ENCODE peak calls at places on chromosomes 5 and 9, in nine cellular contexts. V, G, E, J, Q, N, C, R and T are unnamed samples.

GRCh38 chr5:66814146-66814991 is 218.2 kb downstream of the MAST4 start:
- DNase-seq in V (peak; percentile 60), G (no peak), E (no peak), J (no peak), Q (no peak), N (peak; percentile 63), C (peak; percentile 33), R (no peak), T (peak; percentile 46)

GRCh38 chr5:128825826-128826225 is 139.5 kb upstream of the SLC27A6 start:
- DNase-seq in V (no peak), G (no peak), E (no peak), J (no peak), Q (no peak), N (peak; percentile 17), C (no peak), R (no peak), T (no peak)

GRCh38 chr9:133880851-133881634 is 111.1 kb downstream of the VAV2 start:
- DNase-seq in V (no peak), G (no peak), E (no peak), J (no peak), Q (no peak), N (peak; percentile 29), C (peak; percentile 33), R (no peak), T (no peak)

GRCh38 chr5:458547-459353 is 15.8 kb downstream of the EXOC3 start:
- DNase-seq in V (peak; percentile 40), G (no peak), E (no peak), J (peak; percentile 38), Q (no peak), N (peak; percentile 65), C (no peak), R (no peak), T (no peak)

GRCh38 chr9:82488319-82488701 is 499.7 kb downstream of the SPATA31D1 start:
- DNase-seq in V (no peak), G (no peak), E (no peak), J (no peak), Q (no peak), N (no peak), C (peak; percentile 55), R (peak; percentile 41), T (no peak)

GRCh38 chr9:73037613-73038012 is 84.8 kb upstream of the ALDH1A1 start:
- DNase-seq in V (no peak), G (no peak), E (no peak), J (no peak), Q (no peak), N (no peak), C (no peak), R (no peak), T (no peak)

GRCh38 chr5:128516978-128517377 is 21.1 kb downstream of the FBN2 start:
- DNase-seq in V (no peak), G (no peak), E (no peak), J (no peak), Q (no peak), N (no peak), C (no peak), R (no peak), T (no peak)

GRCh38 chr5:124824637-124825158 is 78.3 kb upstream of the ZNF608 start:
- DNase-seq in V (no peak), G (no peak), E (no peak), J (no peak), Q (no peak), N (peak; percentile 85), C (peak; percentile 24), R (no peak), T (no peak)

GRCh38 chr9:113373255-113373654 is 3.5 kb downstream of the HDHD3 start:
- DNase-seq in V (no peak), G (no peak), E (no peak), J (no peak), Q (no peak), N (no peak), C (no peak), R (no peak), T (no peak)

GRCh38 chr5:14458414-14458813 is 123.2 kb upstream of the OTULINL start:
- DNase-seq in V (no peak), G (no peak), E (no peak), J (no peak), Q (no peak), N (no peak), C (peak; percentile 44), R (no peak), T (no peak)

GRCh38 chr9:93588641-93589609 is 12.5 kb downstream of the PHF2 start:
- DNase-seq in V (no peak), G (no peak), E (no peak), J (no peak), Q (no peak), N (peak; percentile 47), C (no peak), R (no peak), T (no peak)

GRCh38 chr9:70079364-70080103 is 35.9 kb downstream of the MAMDC2 start:
- DNase-seq in V (no peak), G (peak; percentile 56), E (no peak), J (no peak), Q (no peak), N (peak; percentile 53), C (peak; percentile 86), R (no peak), T (peak; percentile 25)

GRCh38 chr5:144284036-144284435 is 113.4 kb downstream of the KCTD16 start:
- DNase-seq in V (no peak), G (no peak), E (no peak), J (no peak), Q (no peak), N (no peak), C (no peak), R (no peak), T (no peak)

GRCh38 chr5:58946232-58946631 is 363.4 kb downstream of the RAB3C start:
- DNase-seq in V (no peak), G (no peak), E (no peak), J (no peak), Q (no peak), N (no peak), C (no peak), R (no peak), T (no peak)

GRCh38 chr9:92947268-92948031 is at the start of gene FGD3:
- DNase-seq in V (no peak), G (no peak), E (no peak), J (no peak), Q (no peak), N (no peak), C (peak; percentile 44), R (peak; percentile 43), T (no peak)

GRCh38 chr5:143985832-143986485 is 174.0 kb downstream of the HMHB1 start:
- DNase-seq in V (no peak), G (no peak), E (no peak), J (no peak), Q (no peak), N (peak; percentile 79), C (no peak), R (no peak), T (no peak)

GRCh38 chr9:135402048-135402738 is 77.4 kb upstream of the PPP1R26 start:
- DNase-seq in V (no peak), G (no peak), E (no peak), J (no peak), Q (no peak), N (no peak), C (no peak), R (no peak), T (no peak)

GRCh38 chr9:78296893-78297671 is at the start of gene PSAT1:
- DNase-seq in V (peak; percentile 92), G (peak; percentile 81), E (peak; percentile 83), J (peak; percentile 93), Q (peak; percentile 81), N (peak; percentile 98), C (peak; percentile 94), R (peak; percentile 91), T (peak; percentile 92)
- TF ChIP-seq POLR2A in V (no peak), G (no peak), E (no peak), J (no peak), Q (no peak), N (peak; percentile 18), C (peak; percentile 80), R (no peak), T (no peak)

GRCh38 chr9:110028281-110029075 is 179.5 kb downstream of the C9orf152 start:
- DNase-seq in V (no peak), G (no peak), E (no peak), J (no peak), Q (no peak), N (no peak), C (no peak), R (no peak), T (no peak)

GRCh38 chr9:110029422-110029814 is 178.5 kb downstream of the C9orf152 start:
- DNase-seq in V (no peak), G (no peak), E (no peak), J (no peak), Q (no peak), N (peak; percentile 85), C (peak; percentile 40), R (no peak), T (no peak)

GRCh38 chr9:110029815-110030480 is 178.0 kb downstream of the C9orf152 start:
- DNase-seq in V (no peak), G (no peak), E (no peak), J (no peak), Q (no peak), N (no peak), C (no peak), R (no peak), T (no peak)

GRCh38 chr9:110025551-110026170 is 182.3 kb downstream of the C9orf152 start:
- DNase-seq in V (no peak), G (no peak), E (no peak), J (no peak), Q (no peak), N (no peak), C (no peak), R (no peak), T (no peak)

GRCh38 chr9:110027624-110028023 is 180.3 kb downstream of the C9orf152 start:
- DNase-seq in V (no peak), G (no peak), E (peak; percentile 40), J (no peak), Q (no peak), N (peak; percentile 78), C (no peak), R (no peak), T (no peak)
- H3K4me1 ChIP-seq in V (no peaks in the 10 kb centered on the region), G (no peaks in the 10 kb centered on the region), E (peaks cover 40% of the 10 kb centered on the region), J (peaks cover 38% of the 10 kb centered on the region), Q (no peaks in the 10 kb centered on the region), N (peaks cover 15% of the 10 kb centered on the region), C (no peaks in the 10 kb centered on the region), R (peaks cover 9% of the 10 kb centered on the region), T (peaks cover 4% of the 10 kb centered on the region)

GRCh38 chr9:122463828-122464632 is 13.7 kb downstream of the OR1J1 start:
- DNase-seq in V (no peak), G (no peak), E (no peak), J (no peak), Q (no peak), N (no peak), C (no peak), R (no peak), T (peak; percentile 26)
- H3K4me3 ChIP-seq in V (no peak overlapping the region), G (no peak overlapping the region), E (peak overlapping the region; percentile 28), J (peak overlapping the region; percentile 40), Q (no peak overlapping the region), N (no peak overlapping the region), C (no peak overlapping the region), R (peak overlapping the region; percentile 49), T (no peak overlapping the region)

DNA sequence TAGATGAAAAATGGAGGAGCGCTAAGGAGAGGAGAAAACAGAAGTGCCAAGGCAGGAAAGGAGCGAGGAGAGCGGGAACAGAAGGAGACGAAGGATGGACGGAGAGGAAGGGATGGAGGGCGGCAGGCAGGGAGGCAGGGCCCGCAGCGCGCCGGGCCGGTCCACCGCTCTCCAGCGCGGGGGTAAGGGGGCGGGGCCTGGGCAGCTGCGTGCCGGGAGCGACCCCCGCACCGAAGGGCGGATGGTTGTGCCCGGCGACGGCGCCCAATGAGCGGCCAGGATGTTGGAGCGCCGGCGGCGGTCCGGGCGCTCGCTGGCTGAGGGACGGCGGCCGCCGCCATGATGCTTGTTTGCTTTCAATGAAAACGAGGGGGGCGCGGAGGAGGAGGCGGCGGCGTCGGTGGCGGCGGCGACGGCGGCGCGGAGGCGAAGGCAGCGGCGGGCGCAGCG is at the start of gene CNOT6:
- DNase-seq in V (peak; percentile 96), G (peak; percentile 93), E (peak; percentile 93), J (peak; percentile 98), Q (peak; percentile 90), N (peak; percentile 93), C (peak; percentile 95), R (peak; percentile 94), T (peak; percentile 94)
- TF ChIP-seq POLR2A in V (no peak), G (peak; percentile 54), E (peak; percentile 63), J (no peak), Q (no peak), N (peak; percentile 44), C (peak; percentile 35), R (no peak), T (no peak)